ENCODE peak calls at places on chromosomes 5 and 9, in eight cellular contexts. One of them, this sample, is unnamed.

GRCh38 chr9:70419546-70420266 is 5.2 kb upstream of the KLF9 start:
- DNase-seq in RWPE2: peak; percentile 96
- DNase-seq in MCF 10A: peak; percentile 98
- DNase-seq in foreskin fibroblast: peak; percentile 98
- DNase-seq in gastrocnemius medialis: peak; percentile 98
- DNase-seq in astrocyte: peak; percentile 93
- DNase-seq in SK-N-SH: peak; percentile 85
- DNase-seq in cardiac fibroblast: peak; percentile 99
- DNase-seq in this sample: no peak

GRCh38 chr9:82012255-82012654 is 23.7 kb downstream of the SPATA31D1 start:
- DNase-seq in RWPE2: no peak
- DNase-seq in MCF 10A: no peak
- DNase-seq in foreskin fibroblast: no peak
- DNase-seq in gastrocnemius medialis: no peak
- DNase-seq in astrocyte: no peak
- DNase-seq in SK-N-SH: no peak
- DNase-seq in cardiac fibroblast: no peak
- DNase-seq in this sample: no peak

GRCh38 chr5:98827161-98827560 is 53.7 kb downstream of the RGMB start:
- DNase-seq in RWPE2: no peak
- DNase-seq in MCF 10A: peak; percentile 60
- DNase-seq in foreskin fibroblast: peak; percentile 37
- DNase-seq in gastrocnemius medialis: no peak
- DNase-seq in astrocyte: peak; percentile 27
- DNase-seq in SK-N-SH: peak; percentile 56
- DNase-seq in cardiac fibroblast: peak; percentile 69
- DNase-seq in this sample: no peak

GRCh38 chr9:15642369-15642962 is 89.6 kb downstream of the CCDC171 start:
- DNase-seq in RWPE2: no peak
- DNase-seq in MCF 10A: peak; percentile 51
- DNase-seq in foreskin fibroblast: no peak
- DNase-seq in gastrocnemius medialis: no peak
- DNase-seq in astrocyte: peak; percentile 25
- DNase-seq in SK-N-SH: peak; percentile 33
- DNase-seq in cardiac fibroblast: peak; percentile 73
- DNase-seq in this sample: no peak

GRCh38 chr5:123705741-123706140 is 193.8 kb downstream of the CSNK1G3 start:
- DNase-seq in RWPE2: no peak
- DNase-seq in MCF 10A: peak; percentile 84
- DNase-seq in foreskin fibroblast: peak; percentile 65
- DNase-seq in gastrocnemius medialis: no peak
- DNase-seq in astrocyte: peak; percentile 36
- DNase-seq in SK-N-SH: no peak
- DNase-seq in cardiac fibroblast: peak; percentile 74
- DNase-seq in this sample: no peak

GRCh38 chr5:35285435-35285834 is 55.1 kb upstream of the PRLR start:
- DNase-seq in RWPE2: no peak
- DNase-seq in MCF 10A: no peak
- DNase-seq in foreskin fibroblast: no peak
- DNase-seq in gastrocnemius medialis: no peak
- DNase-seq in astrocyte: no peak
- DNase-seq in SK-N-SH: no peak
- DNase-seq in cardiac fibroblast: no peak
- DNase-seq in this sample: no peak

GRCh38 chr9:69173497-69173890 is 583 bp upstream of the TJP2 start:
- DNase-seq in RWPE2: no peak
- DNase-seq in MCF 10A: no peak
- DNase-seq in foreskin fibroblast: no peak
- DNase-seq in gastrocnemius medialis: no peak
- DNase-seq in astrocyte: no peak
- DNase-seq in SK-N-SH: no peak
- DNase-seq in cardiac fibroblast: no peak
- DNase-seq in this sample: no peak

GRCh38 chr5:171308453-171309275 is at the start of gene TLX3:
- DNase-seq in RWPE2: no peak
- DNase-seq in MCF 10A: no peak
- DNase-seq in foreskin fibroblast: no peak
- DNase-seq in gastrocnemius medialis: no peak
- DNase-seq in astrocyte: no peak
- DNase-seq in SK-N-SH: peak; percentile 94
- DNase-seq in cardiac fibroblast: no peak
- DNase-seq in this sample: no peak

GRCh38 chr9:127537014-127537413 is 75.1 kb upstream of the STXBP1 start:
- DNase-seq in RWPE2: no peak
- DNase-seq in MCF 10A: no peak
- DNase-seq in foreskin fibroblast: peak; percentile 83
- DNase-seq in gastrocnemius medialis: no peak
- DNase-seq in astrocyte: no peak
- DNase-seq in SK-N-SH: no peak
- DNase-seq in cardiac fibroblast: peak; percentile 46
- DNase-seq in this sample: peak; percentile 82

GRCh38 chr9:124079176-124079925 is 67.8 kb downstream of the LHX2 start:
- DNase-seq in RWPE2: no peak
- DNase-seq in MCF 10A: peak; percentile 40
- DNase-seq in foreskin fibroblast: peak; percentile 62
- DNase-seq in gastrocnemius medialis: peak; percentile 76
- DNase-seq in astrocyte: peak; percentile 54
- DNase-seq in SK-N-SH: no peak
- DNase-seq in cardiac fibroblast: peak; percentile 62
- DNase-seq in this sample: no peak

GRCh38 chr5:88364991-88365390 is 96.3 kb upstream of the TMEM161B start:
- DNase-seq in RWPE2: no peak
- DNase-seq in MCF 10A: no peak
- DNase-seq in foreskin fibroblast: no peak
- DNase-seq in gastrocnemius medialis: no peak
- DNase-seq in astrocyte: no peak
- DNase-seq in SK-N-SH: no peak
- DNase-seq in cardiac fibroblast: no peak
- DNase-seq in this sample: no peak

GRCh38 chr9:138057726-138058125 is 180.1 kb downstream of the CACNA1B start:
- DNase-seq in RWPE2: no peak
- DNase-seq in MCF 10A: no peak
- DNase-seq in foreskin fibroblast: no peak
- DNase-seq in gastrocnemius medialis: peak; percentile 1
- DNase-seq in astrocyte: no peak
- DNase-seq in SK-N-SH: no peak
- DNase-seq in cardiac fibroblast: no peak
- DNase-seq in this sample: no peak

GRCh38 chr5:97528941-97529340 is 345.9 kb upstream of the RIOK2 start:
- DNase-seq in RWPE2: no peak
- DNase-seq in MCF 10A: peak; percentile 36
- DNase-seq in foreskin fibroblast: peak; percentile 79
- DNase-seq in gastrocnemius medialis: no peak
- DNase-seq in astrocyte: peak; percentile 62
- DNase-seq in SK-N-SH: no peak
- DNase-seq in cardiac fibroblast: peak; percentile 58
- DNase-seq in this sample: no peak

GRCh38 chr5:84724683-84725082 is 340.0 kb upstream of the EDIL3 start:
- DNase-seq in RWPE2: no peak
- DNase-seq in MCF 10A: peak; percentile 35
- DNase-seq in foreskin fibroblast: no peak
- DNase-seq in gastrocnemius medialis: no peak
- DNase-seq in astrocyte: peak; percentile 79
- DNase-seq in SK-N-SH: no peak
- DNase-seq in cardiac fibroblast: peak; percentile 34
- DNase-seq in this sample: no peak

GRCh38 chr9:126151671-126152050 is 175.0 kb upstream of the MVB12B start:
- DNase-seq in RWPE2: no peak
- DNase-seq in MCF 10A: no peak
- DNase-seq in foreskin fibroblast: no peak
- DNase-seq in gastrocnemius medialis: no peak
- DNase-seq in astrocyte: no peak
- DNase-seq in SK-N-SH: peak; percentile 41
- DNase-seq in cardiac fibroblast: no peak
- DNase-seq in this sample: no peak

DNA sequence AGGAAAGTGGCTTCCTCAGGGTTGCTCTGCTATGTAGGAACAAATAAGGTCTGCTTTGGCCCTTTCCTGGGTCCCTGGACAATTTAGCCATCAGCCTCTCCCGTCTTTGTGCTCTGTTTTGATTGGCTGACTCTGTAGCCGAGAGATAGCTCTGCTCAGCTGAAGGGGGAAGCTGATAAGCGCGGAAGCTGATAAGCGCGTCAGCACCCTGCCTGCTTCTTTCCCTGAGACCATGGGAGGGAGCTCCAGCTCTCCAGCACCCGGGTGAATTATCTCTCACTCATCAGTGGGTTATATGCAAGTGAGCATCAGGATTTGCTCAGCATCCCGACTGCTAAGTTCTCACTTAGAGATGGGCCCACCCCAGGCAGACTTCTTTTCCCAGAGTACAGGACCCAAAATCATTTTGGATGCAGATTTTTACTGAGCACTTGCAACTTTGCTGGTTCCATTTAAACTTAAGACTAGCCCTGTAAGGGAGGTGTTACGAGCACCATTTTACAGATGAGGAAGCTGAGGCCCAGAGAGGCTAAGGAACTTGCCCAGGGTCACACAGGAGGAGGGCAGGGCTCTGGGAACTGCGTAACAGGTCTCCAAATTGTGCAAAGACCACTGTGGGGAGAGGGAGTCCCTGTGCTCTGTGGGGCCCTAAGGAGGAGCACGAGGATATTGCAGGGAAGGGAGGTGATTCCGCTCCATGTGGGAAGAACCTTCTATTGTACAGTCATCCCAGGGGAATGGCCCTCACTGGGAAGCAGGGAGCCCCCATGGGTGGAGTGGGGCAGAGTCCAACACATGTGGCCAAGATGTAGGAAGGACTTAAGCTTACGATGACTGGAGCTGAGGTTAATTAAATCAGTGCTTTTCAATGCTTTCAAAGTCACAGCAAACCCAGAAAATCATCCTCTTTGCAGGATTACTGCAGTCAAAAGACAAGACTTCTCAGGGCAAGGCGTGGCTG is 83.7 kb upstream of the ORM1 start:
- DNase-seq in RWPE2: no peak
- DNase-seq in MCF 10A: no peak
- DNase-seq in foreskin fibroblast: peak; percentile 79
- DNase-seq in gastrocnemius medialis: no peak
- DNase-seq in astrocyte: peak; percentile 80
- DNase-seq in SK-N-SH: peak; percentile 94
- DNase-seq in cardiac fibroblast: peak; percentile 58
- DNase-seq in this sample: peak; percentile 60
- TF ChIP-seq CTCF in RWPE2: no peak
- TF ChIP-seq CTCF in MCF 10A: no peak
- TF ChIP-seq CTCF in foreskin fibroblast: peak; percentile 51
- TF ChIP-seq CTCF in gastrocnemius medialis: no peak
- TF ChIP-seq CTCF in astrocyte: peak; percentile 28
- TF ChIP-seq CTCF in SK-N-SH: peak; percentile 46
- TF ChIP-seq CTCF in cardiac fibroblast: peak; percentile 53
- TF ChIP-seq CTCF in this sample: peak; percentile 47

DNA sequence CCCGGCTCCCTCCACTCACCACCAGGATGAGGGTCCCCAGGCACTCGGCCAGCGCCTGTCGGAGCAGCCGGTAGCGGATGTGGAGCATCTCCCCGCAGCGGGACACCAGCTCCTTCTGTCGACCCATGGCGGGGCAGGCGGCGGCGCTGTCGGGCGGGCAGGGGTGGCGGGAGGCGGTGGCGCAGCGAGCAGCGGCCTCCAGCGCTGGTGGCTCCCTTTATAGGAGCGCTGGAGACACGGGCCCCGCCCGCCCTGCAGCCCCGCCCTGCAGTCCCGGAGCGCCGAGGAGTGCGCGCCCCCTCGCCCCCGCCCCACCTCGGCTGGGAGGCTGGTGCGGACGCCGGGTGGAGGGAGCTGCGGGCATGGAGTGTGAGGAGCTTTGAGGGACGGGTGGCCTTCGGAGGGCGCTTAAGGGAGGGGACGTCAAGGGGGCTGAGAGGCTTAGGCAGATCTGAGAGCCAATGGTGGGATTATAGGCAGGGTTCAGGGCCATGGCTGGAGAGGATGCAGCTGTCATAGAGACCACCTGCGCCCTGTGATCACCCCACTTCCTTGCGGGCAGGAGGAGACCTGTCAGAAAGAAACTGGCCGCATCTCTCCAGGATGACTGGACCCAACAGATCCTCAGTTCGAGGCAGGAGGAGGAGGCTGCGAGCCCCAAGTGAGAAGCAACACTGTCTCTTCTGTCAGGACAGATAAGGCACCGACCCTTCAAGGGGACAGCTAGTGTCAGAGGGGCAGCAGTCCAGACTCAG is at the start of gene AQP3:
- DNase-seq in RWPE2: no peak
- DNase-seq in MCF 10A: no peak
- DNase-seq in foreskin fibroblast: peak; percentile 24
- DNase-seq in gastrocnemius medialis: peak; percentile 43
- DNase-seq in astrocyte: no peak
- DNase-seq in SK-N-SH: peak; percentile 88
- DNase-seq in cardiac fibroblast: peak; percentile 45
- DNase-seq in this sample: peak; percentile 81
- TF ChIP-seq CTCF in RWPE2: peak; percentile 30
- TF ChIP-seq CTCF in MCF 10A: no peak
- TF ChIP-seq CTCF in foreskin fibroblast: peak; percentile 26
- TF ChIP-seq CTCF in gastrocnemius medialis: peak; percentile 32
- TF ChIP-seq CTCF in astrocyte: no peak
- TF ChIP-seq CTCF in SK-N-SH: peak; percentile 15
- TF ChIP-seq CTCF in cardiac fibroblast: peak; percentile 5
- TF ChIP-seq CTCF in this sample: peak; percentile 12

GRCh38 chr5:91864902-91865420 is 481.8 kb upstream of the ARRDC3 start:
- DNase-seq in RWPE2: no peak
- DNase-seq in MCF 10A: no peak
- DNase-seq in foreskin fibroblast: no peak
- DNase-seq in gastrocnemius medialis: no peak
- DNase-seq in astrocyte: no peak
- DNase-seq in SK-N-SH: no peak
- DNase-seq in cardiac fibroblast: no peak
- DNase-seq in this sample: no peak
- TF ChIP-seq CTCF in RWPE2: no peak
- TF ChIP-seq CTCF in MCF 10A: no peak
- TF ChIP-seq CTCF in foreskin fibroblast: no peak
- TF ChIP-seq CTCF in gastrocnemius medialis: no peak
- TF ChIP-seq CTCF in astrocyte: no peak
- TF ChIP-seq CTCF in SK-N-SH: no peak
- TF ChIP-seq CTCF in cardiac fibroblast: no peak
- TF ChIP-seq CTCF in this sample: no peak

GRCh38 chr9:79237861-79238260 is 333.9 kb upstream of the TLE4 start:
- DNase-seq in RWPE2: no peak
- DNase-seq in MCF 10A: no peak
- DNase-seq in foreskin fibroblast: no peak
- DNase-seq in gastrocnemius medialis: no peak
- DNase-seq in astrocyte: peak; percentile 30
- DNase-seq in SK-N-SH: no peak
- DNase-seq in cardiac fibroblast: no peak
- DNase-seq in this sample: no peak

GRCh38 chr9:79236466-79236865 is 335.3 kb upstream of the TLE4 start:
- DNase-seq in RWPE2: no peak
- DNase-seq in MCF 10A: peak; percentile 11
- DNase-seq in foreskin fibroblast: no peak
- DNase-seq in gastrocnemius medialis: no peak
- DNase-seq in astrocyte: peak; percentile 10
- DNase-seq in SK-N-SH: no peak
- DNase-seq in cardiac fibroblast: no peak
- DNase-seq in this sample: no peak

GRCh38 chr9:79233542-79233941 is 338.2 kb upstream of the TLE4 start:
- DNase-seq in RWPE2: no peak
- DNase-seq in MCF 10A: peak; percentile 65
- DNase-seq in foreskin fibroblast: no peak
- DNase-seq in gastrocnemius medialis: no peak
- DNase-seq in astrocyte: no peak
- DNase-seq in SK-N-SH: peak; percentile 24
- DNase-seq in cardiac fibroblast: peak; percentile 72
- DNase-seq in this sample: no peak
- TF ChIP-seq CTCF in RWPE2: peak; percentile 40
- TF ChIP-seq CTCF in MCF 10A: peak; percentile 45
- TF ChIP-seq CTCF in foreskin fibroblast: peak; percentile 29
- TF ChIP-seq CTCF in gastrocnemius medialis: peak; percentile 13
- TF ChIP-seq CTCF in astrocyte: no peak
- TF ChIP-seq CTCF in SK-N-SH: peak; percentile 42
- TF ChIP-seq CTCF in cardiac fibroblast: peak; percentile 77
- TF ChIP-seq CTCF in this sample: peak; percentile 10